ENCODE peak calls at places on chromosomes 3 and 15, in eight cellular contexts. One of them, this sample, is unnamed.

GRCh38 chr3:36648241-36649034 is 115.9 kb downstream of the DCLK3 start:
- DNase-seq in esophagus muscularis mucosa: no peak
- DNase-seq in mesenchymal stem cell: peak
- DNase-seq in cardiac fibroblast: peak
- DNase-seq in sigmoid colon: no peak
- DNase-seq in heart left ventricle: no peak
- DNase-seq in thyroid gland: no peak
- DNase-seq in BJ: peak
- DNase-seq in this sample: peak

GRCh38 chr3:86708908-86709307 is 282.0 kb downstream of the VGLL3 start:
- DNase-seq in esophagus muscularis mucosa: no peak
- DNase-seq in mesenchymal stem cell: no peak
- DNase-seq in cardiac fibroblast: no peak
- DNase-seq in sigmoid colon: no peak
- DNase-seq in heart left ventricle: no peak
- DNase-seq in thyroid gland: no peak
- DNase-seq in BJ: no peak
- DNase-seq in this sample: no peak

GRCh38 chr15:44710236-44711088 is 661 bp downstream of the PATL2 start:
- DNase-seq in esophagus muscularis mucosa: no peak
- DNase-seq in mesenchymal stem cell: peak
- DNase-seq in cardiac fibroblast: peak
- DNase-seq in sigmoid colon: peak
- DNase-seq in heart left ventricle: no peak
- DNase-seq in thyroid gland: no peak
- DNase-seq in BJ: no peak
- DNase-seq in this sample: no peak

GRCh38 chr15:65413760-65414144 is 9.0 kb downstream of the IGDCC4 start:
- DNase-seq in esophagus muscularis mucosa: no peak
- DNase-seq in mesenchymal stem cell: no peak
- DNase-seq in cardiac fibroblast: no peak
- DNase-seq in sigmoid colon: no peak
- DNase-seq in heart left ventricle: no peak
- DNase-seq in thyroid gland: no peak
- DNase-seq in BJ: no peak
- DNase-seq in this sample: no peak

GRCh38 chr15:56180851-56181250 is 62.8 kb downstream of the RFX7 start:
- DNase-seq in esophagus muscularis mucosa: no peak
- DNase-seq in mesenchymal stem cell: no peak
- DNase-seq in cardiac fibroblast: no peak
- DNase-seq in sigmoid colon: no peak
- DNase-seq in heart left ventricle: peak
- DNase-seq in thyroid gland: no peak
- DNase-seq in BJ: no peak
- DNase-seq in this sample: no peak

GRCh38 chr3:190092250-190092649 is 28.4 kb downstream of the P3H2 start:
- DNase-seq in esophagus muscularis mucosa: no peak
- DNase-seq in mesenchymal stem cell: peak
- DNase-seq in cardiac fibroblast: peak
- DNase-seq in sigmoid colon: no peak
- DNase-seq in heart left ventricle: no peak
- DNase-seq in thyroid gland: no peak
- DNase-seq in BJ: no peak
- DNase-seq in this sample: no peak

GRCh38 chr15:96252148-96252547 is 78.4 kb upstream of the NR2F2 start:
- DNase-seq in esophagus muscularis mucosa: no peak
- DNase-seq in mesenchymal stem cell: no peak
- DNase-seq in cardiac fibroblast: no peak
- DNase-seq in sigmoid colon: no peak
- DNase-seq in heart left ventricle: no peak
- DNase-seq in thyroid gland: no peak
- DNase-seq in BJ: no peak
- DNase-seq in this sample: no peak

GRCh38 chr3:56773588-56774330 is 28.0 kb downstream of the ARHGEF3 start:
- DNase-seq in esophagus muscularis mucosa: no peak
- DNase-seq in mesenchymal stem cell: no peak
- DNase-seq in cardiac fibroblast: no peak
- DNase-seq in sigmoid colon: no peak
- DNase-seq in heart left ventricle: no peak
- DNase-seq in thyroid gland: no peak
- DNase-seq in BJ: no peak
- DNase-seq in this sample: no peak

GRCh38 chr15:57440799-57441198 is 64.5 kb downstream of the CGNL1 start:
- DNase-seq in esophagus muscularis mucosa: no peak
- DNase-seq in mesenchymal stem cell: peak
- DNase-seq in cardiac fibroblast: peak
- DNase-seq in sigmoid colon: no peak
- DNase-seq in heart left ventricle: no peak
- DNase-seq in thyroid gland: no peak
- DNase-seq in BJ: peak
- DNase-seq in this sample: peak

GRCh38 chr15:101676965-101677364 is 24.8 kb upstream of the TM2D3 start:
- DNase-seq in esophagus muscularis mucosa: no peak
- DNase-seq in mesenchymal stem cell: peak
- DNase-seq in cardiac fibroblast: no peak
- DNase-seq in sigmoid colon: no peak
- DNase-seq in heart left ventricle: no peak
- DNase-seq in thyroid gland: no peak
- DNase-seq in BJ: peak
- DNase-seq in this sample: peak

GRCh38 chr3:14019459-14019858 is 105.2 kb downstream of the CHCHD4 start:
- DNase-seq in esophagus muscularis mucosa: no peak
- DNase-seq in mesenchymal stem cell: no peak
- DNase-seq in cardiac fibroblast: no peak
- DNase-seq in sigmoid colon: no peak
- DNase-seq in heart left ventricle: no peak
- DNase-seq in thyroid gland: no peak
- DNase-seq in BJ: no peak
- DNase-seq in this sample: no peak

GRCh38 chr3:21059409-21059808 is 691.6 kb downstream of the ZNF385D start:
- DNase-seq in esophagus muscularis mucosa: no peak
- DNase-seq in mesenchymal stem cell: no peak
- DNase-seq in cardiac fibroblast: peak
- DNase-seq in sigmoid colon: no peak
- DNase-seq in heart left ventricle: no peak
- DNase-seq in thyroid gland: no peak
- DNase-seq in BJ: peak
- DNase-seq in this sample: no peak

GRCh38 chr15:68403161-68403941 is 28.6 kb downstream of the ITGA11 start:
- DNase-seq in esophagus muscularis mucosa: no peak
- DNase-seq in mesenchymal stem cell: no peak
- DNase-seq in cardiac fibroblast: no peak
- DNase-seq in sigmoid colon: no peak
- DNase-seq in heart left ventricle: no peak
- DNase-seq in thyroid gland: no peak
- DNase-seq in BJ: no peak
- DNase-seq in this sample: no peak

GRCh38 chr3:108554233-108554632 is 35.0 kb downstream of the CIP2A start:
- DNase-seq in esophagus muscularis mucosa: no peak
- DNase-seq in mesenchymal stem cell: peak
- DNase-seq in cardiac fibroblast: no peak
- DNase-seq in sigmoid colon: no peak
- DNase-seq in heart left ventricle: no peak
- DNase-seq in thyroid gland: no peak
- DNase-seq in BJ: no peak
- DNase-seq in this sample: no peak

GRCh38 chr15:64071931-64072765 is 21.5 kb downstream of the CIAO2A start:
- DNase-seq in esophagus muscularis mucosa: no peak
- DNase-seq in mesenchymal stem cell: no peak
- DNase-seq in cardiac fibroblast: no peak
- DNase-seq in sigmoid colon: no peak
- DNase-seq in heart left ventricle: no peak
- DNase-seq in thyroid gland: no peak
- DNase-seq in BJ: no peak
- DNase-seq in this sample: no peak

GRCh38 chr15:73021139-73021621 is 31.1 kb upstream of the NEO1 start:
- DNase-seq in esophagus muscularis mucosa: no peak
- DNase-seq in mesenchymal stem cell: peak
- DNase-seq in cardiac fibroblast: no peak
- DNase-seq in sigmoid colon: no peak
- DNase-seq in heart left ventricle: no peak
- DNase-seq in thyroid gland: no peak
- DNase-seq in BJ: no peak
- DNase-seq in this sample: no peak

GRCh38 chr3:99031778-99032177 is 130.3 kb upstream of the DCBLD2 start:
- DNase-seq in esophagus muscularis mucosa: no peak
- DNase-seq in mesenchymal stem cell: no peak
- DNase-seq in cardiac fibroblast: no peak
- DNase-seq in sigmoid colon: no peak
- DNase-seq in heart left ventricle: no peak
- DNase-seq in thyroid gland: no peak
- DNase-seq in BJ: no peak
- DNase-seq in this sample: no peak

GRCh38 chr15:92914103-92914499 is 14.0 kb downstream of the CHD2 start:
- DNase-seq in esophagus muscularis mucosa: no peak
- DNase-seq in mesenchymal stem cell: no peak
- DNase-seq in cardiac fibroblast: no peak
- DNase-seq in sigmoid colon: no peak
- DNase-seq in heart left ventricle: no peak
- DNase-seq in thyroid gland: no peak
- DNase-seq in BJ: no peak
- DNase-seq in this sample: no peak

GRCh38 chr15:100863406-100864198 is 16.0 kb upstream of the ALDH1A3 start:
- DNase-seq in esophagus muscularis mucosa: no peak
- DNase-seq in mesenchymal stem cell: peak
- DNase-seq in cardiac fibroblast: peak
- DNase-seq in sigmoid colon: peak
- DNase-seq in heart left ventricle: peak
- DNase-seq in thyroid gland: no peak
- DNase-seq in BJ: peak
- DNase-seq in this sample: peak

GRCh38 chr3:87834327-87834726 is 224.5 kb downstream of the CGGBP1 start:
- DNase-seq in esophagus muscularis mucosa: no peak
- DNase-seq in mesenchymal stem cell: no peak
- DNase-seq in cardiac fibroblast: no peak
- DNase-seq in sigmoid colon: no peak
- DNase-seq in heart left ventricle: no peak
- DNase-seq in thyroid gland: no peak
- DNase-seq in BJ: no peak
- DNase-seq in this sample: no peak

GRCh38 chr3:73625124-73625665 is 454 bp upstream of the PDZRN3 start:
- DNase-seq in esophagus muscularis mucosa: no peak
- DNase-seq in mesenchymal stem cell: peak
- DNase-seq in cardiac fibroblast: peak
- DNase-seq in sigmoid colon: no peak
- DNase-seq in heart left ventricle: no peak
- DNase-seq in thyroid gland: peak
- DNase-seq in BJ: no peak
- DNase-seq in this sample: no peak

GRCh38 chr3:73622135-73622534 is 2.6 kb downstream of the PDZRN3 start:
- DNase-seq in esophagus muscularis mucosa: no peak
- DNase-seq in mesenchymal stem cell: peak
- DNase-seq in cardiac fibroblast: peak
- DNase-seq in sigmoid colon: peak
- DNase-seq in heart left ventricle: peak
- DNase-seq in thyroid gland: no peak
- DNase-seq in BJ: no peak
- DNase-seq in this sample: no peak

GRCh38 chr3:73623316-73623715 is 1.4 kb downstream of the PDZRN3 start:
- DNase-seq in esophagus muscularis mucosa: no peak
- DNase-seq in mesenchymal stem cell: peak
- DNase-seq in cardiac fibroblast: peak
- DNase-seq in sigmoid colon: no peak
- DNase-seq in heart left ventricle: no peak
- DNase-seq in thyroid gland: no peak
- DNase-seq in BJ: no peak
- DNase-seq in this sample: no peak

GRCh38 chr3:73624363-73625123 is at the start of gene PDZRN3:
- DNase-seq in esophagus muscularis mucosa: no peak
- DNase-seq in mesenchymal stem cell: peak
- DNase-seq in cardiac fibroblast: peak
- DNase-seq in sigmoid colon: peak
- DNase-seq in heart left ventricle: peak
- DNase-seq in thyroid gland: peak
- DNase-seq in BJ: no peak
- DNase-seq in this sample: no peak

GRCh38 chr3:73623996-73624362 is 762 bp downstream of the PDZRN3 start:
- DNase-seq in esophagus muscularis mucosa: no peak
- DNase-seq in mesenchymal stem cell: peak
- DNase-seq in cardiac fibroblast: peak
- DNase-seq in sigmoid colon: peak
- DNase-seq in heart left ventricle: peak
- DNase-seq in thyroid gland: no peak
- DNase-seq in BJ: no peak
- DNase-seq in this sample: no peak
- H3K4me3 ChIP-seq in esophagus muscularis mucosa: peak
- H3K4me3 ChIP-seq in mesenchymal stem cell: peak
- H3K4me3 ChIP-seq in cardiac fibroblast: peak
- H3K4me3 ChIP-seq in sigmoid colon: peak
- H3K4me3 ChIP-seq in heart left ventricle: peak
- H3K4me3 ChIP-seq in thyroid gland: no peak
- H3K4me3 ChIP-seq in BJ: peak
- H3K4me3 ChIP-seq in this sample: peak

GRCh38 chr3:65356331-65357286 is 668.8 kb upstream of the ADAMTS9 start:
- DNase-seq in esophagus muscularis mucosa: no peak
- DNase-seq in mesenchymal stem cell: peak
- DNase-seq in cardiac fibroblast: no peak
- DNase-seq in sigmoid colon: no peak
- DNase-seq in heart left ventricle: no peak
- DNase-seq in thyroid gland: no peak
- DNase-seq in BJ: no peak
- DNase-seq in this sample: no peak
- H3K4me3 ChIP-seq in esophagus muscularis mucosa: peak
- H3K4me3 ChIP-seq in mesenchymal stem cell: no peak
- H3K4me3 ChIP-seq in cardiac fibroblast: peak
- H3K4me3 ChIP-seq in sigmoid colon: peak
- H3K4me3 ChIP-seq in heart left ventricle: peak
- H3K4me3 ChIP-seq in thyroid gland: no peak
- H3K4me3 ChIP-seq in BJ: peak
- H3K4me3 ChIP-seq in this sample: peak

GRCh38 chr3:58012302-58012701 is 4.1 kb downstream of the FLNB start:
- DNase-seq in esophagus muscularis mucosa: no peak
- DNase-seq in mesenchymal stem cell: no peak
- DNase-seq in cardiac fibroblast: no peak
- DNase-seq in sigmoid colon: no peak
- DNase-seq in heart left ventricle: no peak
- DNase-seq in thyroid gland: no peak
- DNase-seq in BJ: no peak
- DNase-seq in this sample: no peak
- H3K4me3 ChIP-seq in esophagus muscularis mucosa: no peak
- H3K4me3 ChIP-seq in mesenchymal stem cell: no peak
- H3K4me3 ChIP-seq in cardiac fibroblast: no peak
- H3K4me3 ChIP-seq in sigmoid colon: no peak
- H3K4me3 ChIP-seq in heart left ventricle: no peak
- H3K4me3 ChIP-seq in thyroid gland: no peak
- H3K4me3 ChIP-seq in BJ: no peak
- H3K4me3 ChIP-seq in this sample: no peak

DNA sequence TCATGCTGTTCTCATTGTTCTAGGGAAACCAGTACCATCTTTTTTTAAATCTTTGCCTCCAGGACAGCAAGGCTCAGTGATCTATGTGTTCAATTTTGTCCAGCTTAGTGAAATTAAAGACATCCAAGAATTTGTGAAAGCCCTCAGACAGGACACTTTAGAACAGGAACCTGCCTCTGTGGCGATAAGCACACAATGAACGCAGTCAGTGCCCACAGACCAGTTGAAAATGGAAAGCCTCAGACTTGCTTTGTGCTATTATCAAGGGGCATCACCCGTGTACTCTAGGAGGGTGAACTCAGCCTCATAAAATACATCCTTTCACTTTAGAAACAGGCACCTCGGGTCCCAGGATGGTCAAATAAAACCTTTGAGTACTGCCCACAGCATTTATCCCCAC is 20.1 kb downstream of the EID1 start:
- DNase-seq in esophagus muscularis mucosa: no peak
- DNase-seq in mesenchymal stem cell: no peak
- DNase-seq in cardiac fibroblast: no peak
- DNase-seq in sigmoid colon: no peak
- DNase-seq in heart left ventricle: no peak
- DNase-seq in thyroid gland: no peak
- DNase-seq in BJ: no peak
- DNase-seq in this sample: no peak
- H3K4me3 ChIP-seq in esophagus muscularis mucosa: no peak
- H3K4me3 ChIP-seq in mesenchymal stem cell: no peak
- H3K4me3 ChIP-seq in cardiac fibroblast: no peak
- H3K4me3 ChIP-seq in sigmoid colon: peak
- H3K4me3 ChIP-seq in heart left ventricle: no peak
- H3K4me3 ChIP-seq in thyroid gland: no peak
- H3K4me3 ChIP-seq in BJ: no peak
- H3K4me3 ChIP-seq in this sample: no peak